ENCODE peak calls at places on chromosomes 12 and 14, in four cellular contexts. J, S, M and Q are unnamed samples.

GRCh38 chr14:75522224-75522764 is at the start of gene BATF:
- DNase-seq in J (no peak), S (peak; percentile 52), M (peak; percentile 56), Q (no peak)

GRCh38 chr12:132108211-132108832 is 35.8 kb downstream of the DDX51 start:
- DNase-seq in S (no peak), J (no peak), M (no peak), Q (no peak)

GRCh38 chr12:98483621-98484455 is 31.6 kb upstream of the TMPO start:
- DNase-seq in J (no peak), S (no peak), M (no peak), Q (no peak)

GRCh38 chr12:57577981-57578758 is 12.8 kb upstream of the PIP4K2C start:
- DNase-seq in S (no peak), J (no peak), M (no peak), Q (no peak)

GRCh38 chr14:39265032-39265431 is 31.3 kb downstream of the MIA2 start:
- DNase-seq in S (no peak), J (no peak), M (no peak), Q (no peak)

GRCh38 chr12:39505025-39505424 is 62.1 kb upstream of the KIF21A start:
- DNase-seq in S (no peak), M (no peak), J (no peak), Q (no peak)

GRCh38 chr14:67359319-67359774 is 257 bp downstream of the ATP6V1D start:
- DNase-seq in M (no peak), S (peak; percentile 33), J (peak; percentile 56), Q (peak; percentile 9)

GRCh38 chr12:122967151-122967550 is 888 bp upstream of the ABCB9 start:
- DNase-seq in J (no peak), M (peak; percentile 22), S (no peak), Q (no peak)

GRCh38 chr14:60796434-60796833 is 61.9 kb downstream of the MNAT1 start:
- DNase-seq in S (no peak), M (no peak), J (no peak), Q (no peak)

GRCh38 chr12:117098361-117099217 is 627 bp downstream of the TESC start:
- DNase-seq in M (no peak), S (no peak), J (no peak), Q (peak; percentile 32)

GRCh38 chr14:22929848-22930364 is 730 bp upstream of the PRMT5 start:
- DNase-seq in J (no peak), S (no peak), M (no peak), Q (no peak)

GRCh38 chr12:89977356-89978185 is 268.9 kb upstream of the ATP2B1 start:
- DNase-seq in J (no peak), S (no peak), M (no peak), Q (no peak)

GRCh38 chr12:99271071-99271470 is 376.5 kb upstream of the GARIN6 start:
- DNase-seq in J (no peak), M (no peak), S (no peak), Q (no peak)

GRCh38 chr12:46492471-46493351 is 120.1 kb upstream of the SLC38A2 start:
- DNase-seq in J (no peak), M (no peak), S (peak; percentile 33), Q (no peak)

GRCh38 chr12:57110189-57111045 is 745 bp downstream of the STAT6 start:
- DNase-seq in M (peak; percentile 89), J (peak; percentile 77), S (peak; percentile 70), Q (peak; percentile 68)

GRCh38 chr12:9745191-9745590 is 12.3 kb upstream of the CLECL1 start:
- DNase-seq in M (no peak), J (no peak), S (no peak), Q (no peak)

DNA sequence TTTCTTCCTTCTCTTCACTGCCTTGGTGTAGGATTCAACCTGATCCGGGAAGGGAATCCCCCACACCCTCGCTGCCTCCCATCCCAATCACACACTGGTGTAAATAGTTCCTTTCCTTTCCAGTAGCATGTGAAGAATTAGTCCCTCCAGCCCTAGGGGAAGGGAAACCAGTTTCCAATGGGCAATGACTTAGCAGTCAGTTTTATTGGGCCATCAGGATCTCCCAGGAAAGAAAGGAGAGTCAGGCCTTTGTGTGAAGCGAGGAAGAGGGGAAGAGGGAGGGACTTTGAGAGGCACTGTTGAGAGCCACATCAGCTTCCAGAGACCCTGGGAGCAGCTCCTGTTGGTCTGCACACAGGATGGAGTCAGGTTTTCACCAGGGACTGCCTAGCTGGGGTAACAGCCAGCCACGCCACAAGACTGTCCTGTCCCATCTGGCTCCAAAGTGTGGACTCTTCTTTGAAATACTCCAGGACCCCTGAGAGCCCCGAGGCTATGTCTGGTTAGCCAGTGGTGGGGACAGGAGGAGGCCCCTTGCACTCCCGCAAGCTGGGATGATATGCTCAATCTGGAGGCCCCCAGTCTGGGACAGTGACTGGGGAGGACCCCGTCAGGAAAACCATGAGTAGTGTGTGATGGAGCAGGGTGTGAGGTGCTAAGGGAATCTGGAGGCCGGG is 27.9 kb downstream of the MOAP1 start:
- DNase-seq in S (no peak), M (no peak), J (no peak), Q (no peak)
- H3K27me3 ChIP-seq in S (no peaks in the 10 kb centered on the region), M (no peaks in the 10 kb centered on the region), J (no peaks in the 10 kb centered on the region), Q (no peaks in the 10 kb centered on the region)

GRCh38 chr14:102924632-102925588 is 2.4 kb downstream of the AMN start:
- DNase-seq in S (no peak), M (no peak), J (no peak), Q (no peak)
- TF ChIP-seq CTCF in S (no peak), M (no peak), J (no peak), Q (no peak)

GRCh38 chr12:14946856-14947255 is 8.5 kb upstream of the ERP27 start:
- DNase-seq in S (no peak), M (no peak), J (no peak), Q (no peak)

GRCh38 chr12:14950982-14951746 is 10.2 kb downstream of the ARHGDIB start:
- DNase-seq in M (peak; percentile 66), S (no peak), J (no peak), Q (peak; percentile 43)

GRCh38 chr12:14950421-14950820 is 11.0 kb downstream of the ARHGDIB start:
- DNase-seq in M (no peak), S (no peak), J (no peak), Q (no peak)

GRCh38 chr12:14949631-14950030 is 11.3 kb upstream of the ERP27 start:
- DNase-seq in S (no peak), M (peak; percentile 21), J (no peak), Q (no peak)

DNA sequence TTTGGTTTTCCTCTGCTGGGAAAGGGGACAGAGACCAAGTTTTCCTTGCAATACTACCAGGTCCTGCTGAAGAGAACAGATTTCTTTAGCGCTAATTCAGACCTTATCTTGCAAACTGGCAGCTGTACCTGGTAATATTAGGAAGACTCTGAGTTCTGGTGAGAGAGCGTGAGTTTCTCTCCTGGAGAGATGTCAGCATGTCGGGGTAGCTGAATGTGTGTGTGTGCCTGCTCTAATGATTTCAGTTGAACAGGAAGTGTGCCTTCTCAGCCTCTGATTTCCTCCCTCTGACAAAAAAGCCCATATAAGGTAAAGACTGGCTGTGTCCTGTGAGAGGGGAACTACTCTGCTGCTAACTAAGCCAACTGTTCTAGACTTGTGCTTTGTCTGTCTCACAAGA is 10.3 kb upstream of the ERP27 start:
- DNase-seq in J (no peak), M (peak; percentile 45), S (peak; percentile 41), Q (no peak)
- H3K4me3 ChIP-seq in J (peak overlapping the region; percentile 18), M (no peak overlapping the region), S (no peak overlapping the region), Q (no peak overlapping the region)

GRCh38 chr14:105494606-105494929 is 3.5 kb downstream of the TEDC1 start:
- DNase-seq in S (no peak), M (no peak), J (peak; percentile 47), Q (no peak)
- H3K27me3 ChIP-seq in S (no peaks in the 10 kb centered on the region), M (no peaks in the 10 kb centered on the region), J (no peaks in the 10 kb centered on the region), Q (no peaks in the 10 kb centered on the region)

GRCh38 chr14:64137657-64138290 is 156.4 kb downstream of the ESR2 start:
- DNase-seq in M (no peak), S (no peak), J (no peak), Q (no peak)
- TF ChIP-seq CTCF in M (no peak), S (no peak), J (no peak), Q (peak; percentile 53)

DNA sequence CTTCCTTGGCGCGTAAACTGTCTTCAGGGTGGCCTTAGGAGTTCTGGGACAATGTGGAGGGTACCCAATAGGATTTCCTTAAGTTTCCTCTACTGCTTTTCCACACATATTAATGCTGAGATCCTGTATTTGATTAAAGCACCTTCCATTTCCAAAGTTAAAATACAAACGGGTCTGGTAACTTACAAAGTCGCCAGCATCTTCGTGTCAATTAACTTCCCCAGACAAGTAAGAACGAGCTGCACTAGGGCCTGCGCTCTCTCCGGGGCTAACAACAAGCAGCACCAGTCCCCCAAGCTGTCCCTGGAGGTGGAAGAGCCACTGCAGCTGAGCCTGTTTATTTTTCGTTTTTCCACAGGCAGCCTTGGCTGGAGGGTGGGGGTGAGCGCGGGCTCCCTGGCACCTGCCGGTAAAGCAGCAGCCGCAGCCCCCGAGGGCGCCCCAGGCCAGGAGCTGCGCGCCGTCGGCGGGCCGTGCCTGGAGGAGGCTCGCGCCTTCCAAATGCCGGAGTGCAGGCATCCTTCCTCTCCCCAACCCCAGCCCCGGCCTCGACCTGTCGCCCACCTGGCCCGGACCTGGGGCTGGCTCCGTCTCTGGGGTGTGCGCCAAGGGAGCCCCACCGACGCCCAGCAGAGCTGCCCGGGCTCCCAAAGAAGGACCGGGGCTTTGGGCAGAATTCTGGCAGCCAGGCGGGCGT is 130.7 kb downstream of the NDUFA12 start:
- DNase-seq in M (no peak), S (no peak), J (no peak), Q (no peak)
- H3K4me3 ChIP-seq in M (peak overlapping the region; percentile 31), S (peak overlapping the region; percentile 35), J (peak overlapping the region; percentile 63), Q (peak overlapping the region; percentile 18)

GRCh38 chr14:92888896-92889295 is 34.1 kb upstream of the CHGA start:
- DNase-seq in J (no peak), M (no peak), S (no peak), Q (no peak)
- H3K27me3 ChIP-seq in J (peaks cover 3% of the 10 kb centered on the region), M (no peaks in the 10 kb centered on the region), S (no peaks in the 10 kb centered on the region), Q (no peaks in the 10 kb centered on the region)